ENCODE peak calls at places on chromosomes 5 and 9, in four cellular contexts. One of them, this sample, is unnamed.

GRCh38 chr9:6567140-6567591 is 78.4 kb downstream of the GLDC start:
- DNase-seq in activated CD4-positive, CD25-positive, alpha-beta regulatory T cell treated with anti-CD3 and anti-CD28 coated beads, Interleukin-2, amount 50 U/mL, for 16 hours: no peak
- DNase-seq in WTC11: no peak
- DNase-seq in iris pigment epithelial cell: peak; percentile 97
- DNase-seq in this sample: peak; percentile 75

GRCh38 chr9:95316794-95317118 is 753 bp downstream of the FANCC start:
- DNase-seq in activated CD4-positive, CD25-positive, alpha-beta regulatory T cell treated with anti-CD3 and anti-CD28 coated beads, Interleukin-2, amount 50 U/mL, for 16 hours: no peak
- DNase-seq in WTC11: peak; percentile 90
- DNase-seq in iris pigment epithelial cell: peak; percentile 50
- DNase-seq in this sample: peak; percentile 70

GRCh38 chr5:156759156-156759555 is 90.9 kb upstream of the PPP1R2B start:
- DNase-seq in activated CD4-positive, CD25-positive, alpha-beta regulatory T cell treated with anti-CD3 and anti-CD28 coated beads, Interleukin-2, amount 50 U/mL, for 16 hours: no peak
- DNase-seq in WTC11: no peak
- DNase-seq in iris pigment epithelial cell: no peak
- DNase-seq in this sample: no peak

GRCh38 chr5:67588389-67588788 is 391.8 kb upstream of the CD180 start:
- DNase-seq in activated CD4-positive, CD25-positive, alpha-beta regulatory T cell treated with anti-CD3 and anti-CD28 coated beads, Interleukin-2, amount 50 U/mL, for 16 hours: no peak
- DNase-seq in WTC11: no peak
- DNase-seq in iris pigment epithelial cell: no peak
- DNase-seq in this sample: no peak

GRCh38 chr9:131019387-131020239 is 10.6 kb downstream of the LAMC3 start:
- DNase-seq in activated CD4-positive, CD25-positive, alpha-beta regulatory T cell treated with anti-CD3 and anti-CD28 coated beads, Interleukin-2, amount 50 U/mL, for 16 hours: no peak
- DNase-seq in WTC11: no peak
- DNase-seq in iris pigment epithelial cell: no peak
- DNase-seq in this sample: no peak

GRCh38 chr5:1498623-1499416 is 24.9 kb downstream of the LPCAT1 start:
- DNase-seq in activated CD4-positive, CD25-positive, alpha-beta regulatory T cell treated with anti-CD3 and anti-CD28 coated beads, Interleukin-2, amount 50 U/mL, for 16 hours: no peak
- DNase-seq in WTC11: no peak
- DNase-seq in iris pigment epithelial cell: no peak
- DNase-seq in this sample: no peak

GRCh38 chr5:123066016-123066415 is 23.0 kb upstream of the PRDM6 start:
- DNase-seq in activated CD4-positive, CD25-positive, alpha-beta regulatory T cell treated with anti-CD3 and anti-CD28 coated beads, Interleukin-2, amount 50 U/mL, for 16 hours: no peak
- DNase-seq in WTC11: no peak
- DNase-seq in iris pigment epithelial cell: no peak
- DNase-seq in this sample: no peak

GRCh38 chr9:114055061-114055460 is 23.0 kb downstream of the AMBP start:
- DNase-seq in activated CD4-positive, CD25-positive, alpha-beta regulatory T cell treated with anti-CD3 and anti-CD28 coated beads, Interleukin-2, amount 50 U/mL, for 16 hours: no peak
- DNase-seq in WTC11: no peak
- DNase-seq in iris pigment epithelial cell: no peak
- DNase-seq in this sample: no peak

GRCh38 chr5:150219142-150219541 is 29.3 kb downstream of the SLC6A7 start:
- DNase-seq in activated CD4-positive, CD25-positive, alpha-beta regulatory T cell treated with anti-CD3 and anti-CD28 coated beads, Interleukin-2, amount 50 U/mL, for 16 hours: no peak
- DNase-seq in WTC11: no peak
- DNase-seq in iris pigment epithelial cell: peak; percentile 24
- DNase-seq in this sample: peak; percentile 35

GRCh38 chr5:34804398-34804797 is 34.6 kb upstream of the TTC23L start:
- DNase-seq in activated CD4-positive, CD25-positive, alpha-beta regulatory T cell treated with anti-CD3 and anti-CD28 coated beads, Interleukin-2, amount 50 U/mL, for 16 hours: no peak
- DNase-seq in WTC11: no peak
- DNase-seq in iris pigment epithelial cell: peak; percentile 14
- DNase-seq in this sample: no peak

GRCh38 chr5:58239731-58240130 is 220.2 kb downstream of the PLK2 start:
- DNase-seq in activated CD4-positive, CD25-positive, alpha-beta regulatory T cell treated with anti-CD3 and anti-CD28 coated beads, Interleukin-2, amount 50 U/mL, for 16 hours: no peak
- DNase-seq in WTC11: no peak
- DNase-seq in iris pigment epithelial cell: no peak
- DNase-seq in this sample: no peak

GRCh38 chr9:134818000-134818568 is 62.5 kb upstream of the FCN2 start:
- DNase-seq in activated CD4-positive, CD25-positive, alpha-beta regulatory T cell treated with anti-CD3 and anti-CD28 coated beads, Interleukin-2, amount 50 U/mL, for 16 hours: no peak
- DNase-seq in WTC11: no peak
- DNase-seq in iris pigment epithelial cell: no peak
- DNase-seq in this sample: no peak

GRCh38 chr9:13485068-13485596 is 205.6 kb upstream of the MPDZ start:
- DNase-seq in activated CD4-positive, CD25-positive, alpha-beta regulatory T cell treated with anti-CD3 and anti-CD28 coated beads, Interleukin-2, amount 50 U/mL, for 16 hours: no peak
- DNase-seq in WTC11: no peak
- DNase-seq in iris pigment epithelial cell: peak; percentile 82
- DNase-seq in this sample: peak; percentile 86

GRCh38 chr5:77138981-77139380 is 51.9 kb upstream of the ZBED3 start:
- DNase-seq in activated CD4-positive, CD25-positive, alpha-beta regulatory T cell treated with anti-CD3 and anti-CD28 coated beads, Interleukin-2, amount 50 U/mL, for 16 hours: no peak
- DNase-seq in WTC11: no peak
- DNase-seq in iris pigment epithelial cell: peak; percentile 23
- DNase-seq in this sample: no peak

GRCh38 chr9:32524558-32525461 is 1.2 kb downstream of the RIGI start:
- DNase-seq in activated CD4-positive, CD25-positive, alpha-beta regulatory T cell treated with anti-CD3 and anti-CD28 coated beads, Interleukin-2, amount 50 U/mL, for 16 hours: no peak
- DNase-seq in WTC11: no peak
- DNase-seq in iris pigment epithelial cell: peak; percentile 21
- DNase-seq in this sample: peak; percentile 5

GRCh38 chr5:149404746-149405549 is 25.9 kb upstream of the IL17B start:
- DNase-seq in activated CD4-positive, CD25-positive, alpha-beta regulatory T cell treated with anti-CD3 and anti-CD28 coated beads, Interleukin-2, amount 50 U/mL, for 16 hours: no peak
- DNase-seq in WTC11: no peak
- DNase-seq in iris pigment epithelial cell: peak; percentile 93
- DNase-seq in this sample: no peak

GRCh38 chr5:148740966-148741742 is 85.3 kb upstream of the ADRB2 start:
- DNase-seq in activated CD4-positive, CD25-positive, alpha-beta regulatory T cell treated with anti-CD3 and anti-CD28 coated beads, Interleukin-2, amount 50 U/mL, for 16 hours: no peak
- DNase-seq in WTC11: no peak
- DNase-seq in iris pigment epithelial cell: peak; percentile 69
- DNase-seq in this sample: peak; percentile 38

GRCh38 chr9:87910821-87911220 is 6.9 kb upstream of the SPATA31C1 start:
- DNase-seq in activated CD4-positive, CD25-positive, alpha-beta regulatory T cell treated with anti-CD3 and anti-CD28 coated beads, Interleukin-2, amount 50 U/mL, for 16 hours: no peak
- DNase-seq in WTC11: no peak
- DNase-seq in iris pigment epithelial cell: peak; percentile 23
- DNase-seq in this sample: no peak

GRCh38 chr9:71769175-71770165 is 1.2 kb upstream of the CEMIP2 start:
- DNase-seq in activated CD4-positive, CD25-positive, alpha-beta regulatory T cell treated with anti-CD3 and anti-CD28 coated beads, Interleukin-2, amount 50 U/mL, for 16 hours: no peak
- DNase-seq in WTC11: peak; percentile 89
- DNase-seq in iris pigment epithelial cell: peak; percentile 25
- DNase-seq in this sample: no peak

GRCh38 chr9:132288371-132288770 is 66.4 kb downstream of the SETX start:
- DNase-seq in activated CD4-positive, CD25-positive, alpha-beta regulatory T cell treated with anti-CD3 and anti-CD28 coated beads, Interleukin-2, amount 50 U/mL, for 16 hours: no peak
- DNase-seq in WTC11: no peak
- DNase-seq in iris pigment epithelial cell: peak; percentile 78
- DNase-seq in this sample: no peak

GRCh38 chr9:111572945-111573604 is 26.4 kb downstream of the PTGR1 start:
- DNase-seq in activated CD4-positive, CD25-positive, alpha-beta regulatory T cell treated with anti-CD3 and anti-CD28 coated beads, Interleukin-2, amount 50 U/mL, for 16 hours: no peak
- DNase-seq in WTC11: no peak
- DNase-seq in iris pigment epithelial cell: peak; percentile 82
- DNase-seq in this sample: peak; percentile 9

This sample was measured in NCI-H226.